ENCODE peak calls at places on chromosomes 11 and 22, in seven cellular contexts. B is left ventricle myocardium superior; X is activated naive CD4-positive, alpha-beta T cell treated with anti-CD3 and anti-CD28 coated beads, Interleukin-2, amount 50 U/mL, for 72 hours; H is Right ventricle myocardium superior; A is naive B cell; N is natural killer cell; T is activated CD8-positive, alpha-beta T cell treated with anti-CD3 and anti-CD28 coated beads, Interleukin-2, amount 10 ng/mL, durations not matched to agents 7 days and 5 days. V is an unnamed sample.

GRCh38 chr11:124762077-124762623 is at the start of gene ESAM:
- ATAC-seq in N (peak), B (peak), A (peak), H (peak), T (peak), X (peak), V (peak)

GRCh38 chr11:67390947-67391303 is 861 bp upstream of the RAD9A start:
- ATAC-seq in H (no peak), N (no peak), X (no peak), A (no peak), B (no peak), T (no peak), V (no peak)

GRCh38 chr11:34161812-34162506 is 56.5 kb downstream of the NAT10 start:
- ATAC-seq in X (peak), B (no peak), N (peak), T (peak), A (no peak), H (no peak), V (peak)

GRCh38 chr22:25388415-25388814 is 169.0 kb downstream of the CRYBB2 start:
- ATAC-seq in T (no peak), H (no peak), B (no peak), N (no peak), A (no peak), X (no peak), V (no peak)

GRCh38 chr11:36123353-36124220 is 165.6 kb downstream of the COMMD9 start:
- ATAC-seq in A (no peak), B (no peak), N (no peak), H (no peak), X (no peak), T (no peak), V (no peak)

GRCh38 chr11:17798716-17799115 is 64.1 kb downstream of the KCNC1 start:
- ATAC-seq in N (no peak), A (no peak), H (peak), T (no peak), B (peak), X (no peak), V (no peak)

GRCh38 chr11:94175545-94175944 is 46.9 kb downstream of the PANX1 start:
- ATAC-seq in H (no peak), N (no peak), A (no peak), T (no peak), X (no peak), B (no peak), V (no peak)

GRCh38 chr11:31645747-31646146 is 136.2 kb downstream of the ELP4 start:
- ATAC-seq in N (no peak), B (peak), H (no peak), T (no peak), A (no peak), X (no peak), V (no peak)

GRCh38 chr11:2955896-2956476 is 26.8 kb upstream of the PHLDA2 start:
- ATAC-seq in B (no peak), H (no peak), X (no peak), A (no peak), T (no peak), N (no peak), V (no peak)

GRCh38 chr11:82867495-82868082 is 32.6 kb downstream of the PRCP start:
- ATAC-seq in A (peak), X (peak), B (peak), T (peak), N (peak), H (peak), V (peak)

GRCh38 chr11:72834905-72835304 is 20.7 kb downstream of the ATG16L2 start:
- ATAC-seq in X (peak), T (no peak), B (peak), A (no peak), N (peak), H (peak), V (no peak)

GRCh38 chr11:83801799-83802198 is 515.6 kb upstream of the CCDC90B start:
- ATAC-seq in N (no peak), A (no peak), X (no peak), T (no peak), H (no peak), B (no peak), V (no peak)

GRCh38 chr11:14773755-14774154 is 118.3 kb downstream of the CYP2R1 start:
- ATAC-seq in X (peak), A (no peak), N (peak), B (no peak), T (no peak), H (no peak), V (no peak)

GRCh38 chr22:25060522-25061071 is 108.1 kb downstream of the KIAA1671 start:
- ATAC-seq in B (peak), H (no peak), N (no peak), A (no peak), T (peak), X (peak), V (peak)

GRCh38 chr22:28500005-28500404 is 179.6 kb downstream of the TTC28 start:
- ATAC-seq in H (no peak), N (no peak), T (no peak), A (no peak), X (no peak), B (no peak), V (no peak)

GRCh38 chr11:128291835-128292234 is 295.5 kb downstream of the ETS1 start:
- ATAC-seq in N (no peak), H (peak), A (peak), X (no peak), T (peak), B (no peak), V (no peak)

GRCh38 chr11:5037926-5038325 is 8.4 kb upstream of the OR52J3 start:
- ATAC-seq in T (no peak), X (no peak), B (no peak), H (no peak), N (no peak), A (no peak), V (no peak)

GRCh38 chr22:36360871-36361383 is 26.8 kb downstream of the MYH9 start:
- ATAC-seq in B (no peak), N (no peak), A (no peak), T (no peak), H (no peak), X (no peak), V (no peak)

GRCh38 chr11:102367364-102367763 is 20.4 kb downstream of the BIRC2 start:
- ATAC-seq in B (no peak), T (peak), N (peak), X (no peak), A (peak), H (peak), V (no peak)

GRCh38 chr22:43540570-43540969 is 128.8 kb downstream of the MPPED1 start:
- ATAC-seq in H (no peak), A (no peak), T (no peak), X (no peak), B (no peak), N (no peak), V (no peak)

GRCh38 chr22:24049978-24050377 is 38.9 kb downstream of the CABIN1 start:
- ATAC-seq in A (no peak), B (no peak), X (no peak), N (no peak), T (no peak), H (no peak), V (no peak)

GRCh38 chr11:106344392-106344791 is 266.9 kb downstream of the AASDHPPT start:
- ATAC-seq in X (no peak), B (no peak), T (no peak), N (no peak), H (no peak), A (no peak), V (no peak)

GRCh38 chr11:11324090-11324489 is 29.0 kb downstream of the CSNK2A3 start:
- ATAC-seq in N (no peak), X (no peak), A (no peak), T (no peak), B (no peak), H (no peak), V (no peak)